ENCODE peak calls at places on chromosomes 13 and 19, in seven cellular contexts. M, F, O, A, R, N and T are unnamed samples.

GRCh38 chr13:21324793-21325192 is 134.3 kb downstream of the ZDHHC20 start:
- DNase-seq in M (no peak), F (no peak), O (no peak), A (no peak), R (no peak), N (no peak), T (no peak)

GRCh38 chr13:112903606-112904195 is 65.3 kb upstream of the MCF2L start:
- DNase-seq in M (no peak), F (no peak), O (no peak), A (no peak), R (no peak), N (no peak), T (no peak)

GRCh38 chr19:30303131-30303654 is 69.0 kb upstream of the ZNF536 start:
- DNase-seq in M (no peak), F (no peak), O (no peak), A (no peak), R (no peak), N (no peak), T (no peak)

GRCh38 chr19:38152461-38153379 is 71.3 kb downstream of the DPF1 start:
- DNase-seq in M (no peak), F (no peak), O (no peak), A (no peak), R (no peak), N (peak; percentile 85), T (no peak)

GRCh38 chr19:37654525-37654832 is 786 bp downstream of the ZFP30 start:
- DNase-seq in M (no peak), F (no peak), O (no peak), A (no peak), R (no peak), N (no peak), T (no peak)

GRCh38 chr19:1017115-1017905 is 3.6 kb downstream of the TMEM259 start:
- DNase-seq in M (no peak), F (no peak), O (no peak), A (no peak), R (no peak), N (peak; percentile 87), T (no peak)

GRCh38 chr13:48942131-48942530 is 33.6 kb upstream of the FNDC3A start:
- DNase-seq in M (no peak), F (no peak), O (no peak), A (no peak), R (no peak), N (no peak), T (no peak)

GRCh38 chr13:98445340-98446233 is 131.3 kb downstream of the STK24 start:
- DNase-seq in M (peak; percentile 73), F (peak; percentile 42), O (peak; percentile 90), A (peak; percentile 64), R (peak; percentile 41), N (peak; percentile 71), T (peak; percentile 17)

GRCh38 chr19:6753178-6754031 is 13.8 kb downstream of the SH2D3A start:
- DNase-seq in M (peak; percentile 75), F (peak; percentile 89), O (peak; percentile 99), A (peak; percentile 97), R (peak; percentile 91), N (peak; percentile 95), T (peak; percentile 57)

GRCh38 chr19:6733338-6734095 is 3.9 kb downstream of the GPR108 start:
- DNase-seq in M (no peak), F (no peak), O (peak; percentile 55), A (no peak), R (no peak), N (peak; percentile 56), T (no peak)

GRCh38 chr13:113110048-113110851 is 4.7 kb downstream of the F7 start:
- DNase-seq in M (no peak), F (no peak), O (peak; percentile 31), A (no peak), R (no peak), N (no peak), T (no peak)

GRCh38 chr13:31485183-31485582 is 254.1 kb upstream of the RXFP2 start:
- DNase-seq in M (no peak), F (no peak), O (no peak), A (no peak), R (no peak), N (no peak), T (no peak)

GRCh38 chr19:29666634-29667389 is 1.6 kb downstream of the PLEKHF1 start:
- DNase-seq in M (no peak), F (peak; percentile 55), O (peak; percentile 66), A (no peak), R (no peak), N (peak; percentile 58), T (no peak)

GRCh38 chr13:92896842-92897241 is 329.8 kb upstream of the GPC6 start:
- DNase-seq in M (peak; percentile 51), F (peak; percentile 37), O (no peak), A (no peak), R (no peak), N (no peak), T (no peak)

GRCh38 chr19:48844472-48844871 is 8.2 kb upstream of the HSD17B14 start:
- DNase-seq in M (peak; percentile 44), F (peak; percentile 82), O (no peak), A (no peak), R (peak; percentile 67), N (peak; percentile 47), T (no peak)

GRCh38 chr19:39672473-39672872 is 16.8 kb downstream of the LGALS16 start:
- DNase-seq in M (no peak), F (no peak), O (no peak), A (no peak), R (no peak), N (no peak), T (no peak)

GRCh38 chr13:77009011-77009410 is 17.1 kb downstream of the CLN5 start:
- DNase-seq in M (no peak), F (no peak), O (no peak), A (no peak), R (no peak), N (no peak), T (no peak)

GRCh38 chr13:46197299-46197975 is 14.3 kb upstream of the LRRC63 start:
- DNase-seq in M (no peak), F (no peak), O (no peak), A (no peak), R (no peak), N (no peak), T (no peak)

GRCh38 chr13:46202956-46203355 is 8.8 kb upstream of the LRRC63 start:
- DNase-seq in M (no peak), F (no peak), O (no peak), A (no peak), R (no peak), N (no peak), T (no peak)

GRCh38 chr13:46206138-46206537 is 5.6 kb upstream of the LRRC63 start:
- DNase-seq in M (no peak), F (no peak), O (no peak), A (no peak), R (no peak), N (no peak), T (no peak)

GRCh38 chr13:46198794-46199193 is 12.9 kb upstream of the LRRC63 start:
- DNase-seq in M (no peak), F (no peak), O (no peak), A (no peak), R (no peak), N (no peak), T (no peak)

DNA sequence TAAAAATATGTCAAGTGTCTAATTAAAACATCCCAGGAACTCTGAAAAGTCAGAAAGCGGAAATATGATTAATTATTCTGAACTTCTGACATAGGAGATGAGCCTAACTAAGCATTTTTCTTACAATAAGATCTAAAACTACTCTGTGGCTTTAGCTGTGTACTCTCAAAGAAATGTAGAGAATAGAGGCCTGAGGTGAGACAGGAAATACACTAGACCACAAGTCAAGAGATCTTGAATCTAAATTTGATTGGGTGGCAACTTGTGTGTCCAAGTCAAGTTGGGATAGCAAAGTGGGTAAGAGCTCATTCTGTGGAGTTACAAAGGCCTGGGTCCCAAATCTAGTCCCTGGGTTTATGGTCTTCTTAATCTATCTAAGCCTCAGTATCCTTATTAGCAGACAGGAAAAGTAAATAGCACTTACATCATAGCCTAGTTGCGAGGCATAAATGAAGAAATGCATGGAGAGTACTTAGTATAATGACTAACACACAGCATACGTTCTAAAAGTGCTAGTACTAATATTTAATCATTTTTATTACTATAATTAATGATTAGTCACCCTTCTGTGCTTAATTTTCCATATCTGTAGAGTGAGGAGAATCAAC is 9.4 kb upstream of the LRRC63 start:
- DNase-seq in M (no peak), F (no peak), O (no peak), A (no peak), R (no peak), N (no peak), T (no peak)
- TF ChIP-seq SP1 in M (no peak), F (no peak), O (no peak), A (no peak), R (no peak), N (no peak), T (no peak)

GRCh38 chr13:74730556-74731331 is 596.5 kb upstream of the KLF12 start:
- DNase-seq in M (no peak), F (no peak), O (no peak), A (no peak), R (no peak), N (no peak), T (no peak)

GRCh38 chr13:74732736-74733135 is 598.5 kb upstream of the KLF12 start:
- DNase-seq in M (no peak), F (no peak), O (no peak), A (no peak), R (no peak), N (no peak), T (no peak)
- TF ChIP-seq SP1 in M (no peak), F (no peak), O (no peak), A (no peak), R (no peak), N (no peak), T (no peak)

DNA sequence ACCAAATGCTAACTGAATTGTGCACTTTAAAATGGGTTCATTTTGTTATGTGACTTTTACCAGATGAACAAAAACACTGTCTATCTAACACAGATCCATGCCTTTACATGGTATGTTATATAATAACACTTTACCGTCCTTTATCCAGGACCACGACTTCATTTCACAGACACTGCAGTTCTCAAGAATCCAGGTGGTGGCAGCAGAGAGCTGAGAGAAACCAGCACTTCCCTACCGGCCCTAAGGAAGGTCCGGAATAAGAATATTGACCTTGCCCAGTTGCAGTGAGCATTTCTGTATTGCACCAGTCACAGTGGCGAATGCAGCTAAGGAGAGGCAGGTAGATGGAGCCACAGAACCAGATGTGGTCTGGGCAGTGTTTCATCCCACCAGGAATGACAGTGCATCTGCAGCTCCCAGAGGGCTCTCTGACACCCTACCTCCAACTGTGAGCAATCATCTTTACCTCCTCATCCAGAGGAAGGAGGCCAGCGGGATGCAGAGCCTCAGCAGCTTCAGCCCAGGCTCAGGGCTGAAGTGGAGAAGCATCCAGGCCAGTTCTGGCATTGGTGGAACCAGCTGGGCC is 44.6 kb downstream of the ZNF787 start:
- DNase-seq in M (peak; percentile 56), F (peak; percentile 48), O (peak; percentile 74), A (no peak), R (peak; percentile 28), N (peak; percentile 72), T (no peak)
- TF ChIP-seq SP1 in M (no peak), F (no peak), O (no peak), A (no peak), R (no peak), N (no peak), T (no peak)

DNA sequence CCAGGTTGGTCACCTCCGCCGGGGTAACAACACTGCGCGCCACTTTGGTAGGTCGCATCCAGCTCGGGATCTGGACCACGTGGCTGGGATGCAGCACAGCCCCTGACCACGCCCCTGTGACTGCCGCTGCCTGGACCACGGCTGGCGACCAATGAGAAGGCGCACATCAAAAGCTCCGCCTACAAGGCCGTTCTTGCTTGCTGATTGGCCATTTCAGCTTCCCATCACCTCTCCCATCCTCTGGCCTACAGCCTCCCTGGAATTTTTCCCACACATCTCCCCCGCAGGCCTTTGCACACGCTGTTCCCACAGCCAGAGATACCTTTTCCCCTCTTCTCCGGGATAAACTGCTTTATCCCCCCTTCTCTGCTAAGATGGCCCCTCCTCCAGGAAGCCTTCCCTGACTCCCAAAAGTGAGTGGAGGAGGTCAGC is 12.5 kb upstream of the MAP1S start:
- DNase-seq in M (peak; percentile 60), F (peak; percentile 46), O (peak; percentile 93), A (peak; percentile 68), R (peak; percentile 69), N (peak; percentile 84), T (no peak)
- TF ChIP-seq SP1 in M (no peak), F (no peak), O (peak; percentile 78), A (peak; percentile 83), R (no peak), N (no peak), T (no peak)